ENCODE peak calls at places on chromosomes 1 and 21, in six cellular contexts. One of them, this sample, is unnamed.
A peak's percentile ranks its signal among the peaks of the same experiment; 100 is the strongest.

GRCh38 chr1:47325530-47325929 is 8.1 kb upstream of the CMPK1 start:
- DNase-seq in heart left ventricle: no peak
- DNase-seq in PC-3: peak; percentile 29
- DNase-seq in HCT116: no peak
- DNase-seq in GM12878: no peak
- DNase-seq in RWPE1: peak; percentile 71
- DNase-seq in this sample: no peak

GRCh38 chr1:31591425-31592093 is 15.2 kb downstream of the TINAGL1 start:
- DNase-seq in RWPE1: peak; percentile 49
- DNase-seq in heart left ventricle: no peak
- DNase-seq in GM12878: no peak
- DNase-seq in PC-3: peak; percentile 80
- DNase-seq in HCT116: no peak
- DNase-seq in this sample: no peak

GRCh38 chr1:93874025-93874651 is 4.9 kb downstream of the DNTTIP2 start:
- DNase-seq in PC-3: peak; percentile 84
- DNase-seq in RWPE1: peak; percentile 13
- DNase-seq in heart left ventricle: no peak
- DNase-seq in GM12878: no peak
- DNase-seq in HCT116: no peak
- DNase-seq in this sample: no peak

GRCh38 chr1:154492115-154492514 is 9.9 kb upstream of the TDRD10 start:
- DNase-seq in RWPE1: no peak
- DNase-seq in heart left ventricle: no peak
- DNase-seq in HCT116: no peak
- DNase-seq in PC-3: no peak
- DNase-seq in GM12878: peak; percentile 48
- DNase-seq in this sample: no peak

GRCh38 chr1:155226910-155227260 is 18.4 kb downstream of the MTX1 start:
- DNase-seq in RWPE1: no peak
- DNase-seq in heart left ventricle: peak; percentile 39
- DNase-seq in PC-3: peak; percentile 55
- DNase-seq in HCT116: no peak
- DNase-seq in GM12878: no peak
- DNase-seq in this sample: peak; percentile 45

GRCh38 chr21:32278068-32278467 is 781 bp downstream of the MIS18A start:
- DNase-seq in GM12878: no peak
- DNase-seq in heart left ventricle: no peak
- DNase-seq in PC-3: peak; percentile 27
- DNase-seq in RWPE1: peak; percentile 4
- DNase-seq in HCT116: no peak
- DNase-seq in this sample: no peak

GRCh38 chr21:22468893-22469292 is 1470.7 kb downstream of the NCAM2 start:
- DNase-seq in heart left ventricle: no peak
- DNase-seq in GM12878: no peak
- DNase-seq in HCT116: no peak
- DNase-seq in RWPE1: no peak
- DNase-seq in PC-3: no peak
- DNase-seq in this sample: no peak

GRCh38 chr1:203765029-203765837 is at the start of gene LAX1:
- DNase-seq in PC-3: no peak
- DNase-seq in RWPE1: no peak
- DNase-seq in GM12878: peak; percentile 77
- DNase-seq in heart left ventricle: no peak
- DNase-seq in HCT116: no peak
- DNase-seq in this sample: no peak

GRCh38 chr1:228065543-228066347 is 16.8 kb upstream of the ARF1 start:
- DNase-seq in PC-3: no peak
- DNase-seq in GM12878: no peak
- DNase-seq in HCT116: no peak
- DNase-seq in RWPE1: no peak
- DNase-seq in heart left ventricle: no peak
- DNase-seq in this sample: no peak

GRCh38 chr1:181818943-181819342 is 242.6 kb downstream of the ZNF648 start:
- DNase-seq in PC-3: no peak
- DNase-seq in RWPE1: no peak
- DNase-seq in GM12878: no peak
- DNase-seq in HCT116: no peak
- DNase-seq in heart left ventricle: no peak
- DNase-seq in this sample: no peak
- TF ChIP-seq CTCF in PC-3: no peak
- TF ChIP-seq CTCF in RWPE1: no peak
- TF ChIP-seq CTCF in GM12878: no peak
- TF ChIP-seq CTCF in HCT116: peak; percentile 6
- TF ChIP-seq CTCF in heart left ventricle: no peak
- TF ChIP-seq CTCF in this sample: no peak

DNA sequence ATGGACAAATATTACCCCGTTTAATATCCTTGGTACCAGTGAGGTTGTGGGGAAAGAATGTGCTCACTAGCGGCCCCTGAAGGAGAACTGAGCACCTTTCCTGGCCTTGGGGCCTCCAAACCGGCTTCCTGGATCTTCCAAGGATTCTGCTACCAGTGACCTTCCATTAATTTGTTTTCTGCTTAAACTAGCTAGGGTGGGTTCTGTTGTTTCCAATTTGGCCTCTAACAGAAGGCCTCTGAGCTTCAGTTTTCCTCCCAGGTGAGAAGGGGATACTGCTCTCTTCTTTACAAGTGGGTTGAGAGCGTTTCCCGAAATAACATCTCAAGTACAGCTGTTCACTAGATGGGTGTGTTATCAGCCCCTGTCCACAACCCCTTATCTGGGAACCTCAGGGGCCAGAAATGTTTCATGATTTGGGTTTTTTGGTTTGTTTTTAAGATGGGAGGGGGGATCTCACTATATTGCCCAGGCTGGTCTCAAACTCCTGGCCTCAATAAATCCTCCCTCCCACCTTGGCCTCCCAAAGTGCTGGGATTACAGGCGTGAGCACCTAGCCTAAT is 16.9 kb upstream of the IFNGR2 start:
- DNase-seq in RWPE1: no peak
- DNase-seq in GM12878: no peak
- DNase-seq in heart left ventricle: no peak
- DNase-seq in PC-3: peak; percentile 16
- DNase-seq in HCT116: no peak
- DNase-seq in this sample: no peak
- TF ChIP-seq CTCF in RWPE1: no peak
- TF ChIP-seq CTCF in GM12878: no peak
- TF ChIP-seq CTCF in heart left ventricle: no peak
- TF ChIP-seq CTCF in PC-3: peak; percentile 42
- TF ChIP-seq CTCF in HCT116: peak; percentile 62
- TF ChIP-seq CTCF in this sample: peak; percentile 32

DNA sequence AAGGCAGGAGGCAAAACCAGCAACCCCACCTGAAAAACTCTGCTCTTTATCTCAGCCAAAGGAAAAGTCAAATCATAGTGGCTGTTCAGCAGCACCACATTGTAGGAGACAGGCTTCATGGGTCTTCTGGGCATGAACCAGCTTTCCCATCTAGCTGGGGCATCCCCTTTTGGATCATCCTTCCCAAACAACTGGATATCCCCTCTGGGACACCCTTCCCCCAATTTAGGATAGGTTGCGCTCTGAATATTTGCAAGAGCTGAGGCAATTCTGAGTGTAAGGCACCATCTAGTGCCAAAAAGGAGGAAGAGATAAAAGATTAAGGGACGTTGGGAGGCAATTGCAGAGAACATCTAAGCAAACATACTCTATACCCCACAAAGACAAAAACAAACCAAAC is 295.8 kb downstream of the MATN1 start:
- DNase-seq in heart left ventricle: peak; percentile 1
- DNase-seq in HCT116: no peak
- DNase-seq in GM12878: no peak
- DNase-seq in PC-3: no peak
- DNase-seq in RWPE1: no peak
- DNase-seq in this sample: no peak
- TF ChIP-seq CTCF in heart left ventricle: no peak
- TF ChIP-seq CTCF in HCT116: no peak
- TF ChIP-seq CTCF in GM12878: no peak
- TF ChIP-seq CTCF in PC-3: no peak
- TF ChIP-seq CTCF in RWPE1: no peak
- TF ChIP-seq CTCF in this sample: no peak

GRCh38 chr1:163047951-163048659 is 21.1 kb upstream of the RGS4 start:
- DNase-seq in RWPE1: no peak
- DNase-seq in GM12878: no peak
- DNase-seq in PC-3: no peak
- DNase-seq in HCT116: no peak
- DNase-seq in heart left ventricle: no peak
- DNase-seq in this sample: no peak
- TF ChIP-seq CTCF in RWPE1: no peak
- TF ChIP-seq CTCF in GM12878: no peak
- TF ChIP-seq CTCF in PC-3: no peak
- TF ChIP-seq CTCF in HCT116: no peak
- TF ChIP-seq CTCF in heart left ventricle: no peak
- TF ChIP-seq CTCF in this sample: no peak

GRCh38 chr1:165070675-165071074 is 285.8 kb downstream of the LMX1A start:
- DNase-seq in RWPE1: no peak
- DNase-seq in HCT116: no peak
- DNase-seq in PC-3: no peak
- DNase-seq in heart left ventricle: no peak
- DNase-seq in GM12878: no peak
- DNase-seq in this sample: no peak

GRCh38 chr1:165067829-165068228 is 288.7 kb downstream of the LMX1A start:
- DNase-seq in PC-3: no peak
- DNase-seq in RWPE1: no peak
- DNase-seq in HCT116: no peak
- DNase-seq in heart left ventricle: no peak
- DNase-seq in GM12878: no peak
- DNase-seq in this sample: no peak

GRCh38 chr1:165073402-165074007 is 283.0 kb downstream of the LMX1A start:
- DNase-seq in heart left ventricle: no peak
- DNase-seq in RWPE1: peak; percentile 55
- DNase-seq in GM12878: no peak
- DNase-seq in PC-3: peak; percentile 79
- DNase-seq in HCT116: peak; percentile 51
- DNase-seq in this sample: peak; percentile 20

GRCh38 chr1:165068716-165069115 is 287.8 kb downstream of the LMX1A start:
- DNase-seq in HCT116: no peak
- DNase-seq in PC-3: no peak
- DNase-seq in heart left ventricle: no peak
- DNase-seq in GM12878: no peak
- DNase-seq in RWPE1: no peak
- DNase-seq in this sample: no peak

GRCh38 chr1:165069829-165070228 is 286.7 kb downstream of the LMX1A start:
- DNase-seq in RWPE1: no peak
- DNase-seq in HCT116: no peak
- DNase-seq in GM12878: no peak
- DNase-seq in PC-3: peak; percentile 53
- DNase-seq in heart left ventricle: no peak
- DNase-seq in this sample: no peak
- TF ChIP-seq CTCF in RWPE1: no peak
- TF ChIP-seq CTCF in HCT116: no peak
- TF ChIP-seq CTCF in GM12878: no peak
- TF ChIP-seq CTCF in PC-3: no peak
- TF ChIP-seq CTCF in heart left ventricle: no peak
- TF ChIP-seq CTCF in this sample: no peak